ENCODE peak calls at places on chromosomes 3 and 15, in four cellular contexts. Q is tibial artery, X is fibroblast of lung, F is uterus. Y is an unnamed sample.

GRCh38 chr3:115922681-115923347 is 299.5 kb downstream of the GAP43 start:
- DNase-seq in Q (no peak), X (peak; percentile 66), F (no peak), Y (peak; percentile 84)

GRCh38 chr15:84991313-84991712 is 9.7 kb downstream of the PDE8A start:
- DNase-seq in Q (no peak), X (no peak), F (no peak), Y (no peak)

GRCh38 chr3:65545429-65545828 is 493.3 kb downstream of the MAGI1 start:
- DNase-seq in Q (no peak), X (peak; percentile 50), F (no peak), Y (no peak)

GRCh38 chr3:88957751-88958452 is 149.5 kb upstream of the EPHA3 start:
- DNase-seq in Q (no peak), X (peak; percentile 94), F (no peak), Y (no peak)

GRCh38 chr15:100718075-100718980 is 115.9 kb downstream of the ASB7 start:
- DNase-seq in Q (no peak), X (no peak), F (no peak), Y (no peak)

GRCh38 chr3:111859061-111859973 is at the start of gene PHLDB2:
- DNase-seq in Q (peak; percentile 83), X (peak; percentile 85), F (peak; percentile 84), Y (peak; percentile 96)

GRCh38 chr3:153165211-153165815 is 3.3 kb downstream of the RAP2B start:
- DNase-seq in Q (no peak), X (peak; percentile 12), F (no peak), Y (no peak)

GRCh38 chr3:170721563-170721962 is 135.7 kb upstream of the SLC7A14 start:
- DNase-seq in Q (no peak), X (no peak), F (no peak), Y (no peak)

GRCh38 chr15:73344051-73344450 is 24.7 kb downstream of the HCN4 start:
- DNase-seq in Q (no peak), X (peak; percentile 35), F (no peak), Y (no peak)

GRCh38 chr15:52523192-52523591 is 5.5 kb downstream of the MYO5A start:
- DNase-seq in Q (no peak), X (peak; percentile 94), F (no peak), Y (no peak)

GRCh38 chr3:70856414-70857162 is 544.1 kb upstream of the MDFIC2 start:
- DNase-seq in Q (no peak), X (peak; percentile 98), F (no peak), Y (no peak)

GRCh38 chr3:104920512-104920911 is 446.2 kb upstream of the ALCAM start:
- DNase-seq in Q (no peak), X (no peak), F (no peak), Y (no peak)

GRCh38 chr3:185519021-185519420 is 20.2 kb upstream of the TMEM41A start:
- DNase-seq in Q (no peak), X (no peak), F (no peak), Y (peak; percentile 46)

GRCh38 chr3:155386817-155387403 is 93.4 kb upstream of the STRIT1 start:
- DNase-seq in Q (no peak), X (no peak), F (no peak), Y (no peak)

GRCh38 chr3:126960604-126960995 is 22.3 kb upstream of the PLXNA1 start:
- DNase-seq in Q (no peak), X (no peak), F (no peak), Y (no peak)

GRCh38 chr3:122510878-122511481 is 3.8 kb downstream of the KPNA1 start:
- DNase-seq in Q (no peak), X (peak; percentile 3), F (no peak), Y (no peak)

GRCh38 chr15:56772868-56773639 is 39.7 kb upstream of the ZNF280D start:
- DNase-seq in Q (no peak), X (peak; percentile 67), F (no peak), Y (no peak)

GRCh38 chr3:172102123-172102882 is 62.9 kb downstream of the FNDC3B start:
- DNase-seq in Q (no peak), X (no peak), F (no peak), Y (no peak)

GRCh38 chr15:31387483-31388118 is 61.0 kb downstream of the KLF13 start:
- DNase-seq in Q (no peak), X (peak; percentile 44), F (no peak), Y (no peak)

GRCh38 chr15:36831125-36831914 is 251.9 kb downstream of the CDIN1 start:
- DNase-seq in Q (no peak), X (peak; percentile 83), F (no peak), Y (no peak)

GRCh38 chr3:175200391-175200790 is 341.3 kb downstream of the NAALADL2 start:
- DNase-seq in Q (no peak), X (peak; percentile 28), F (no peak), Y (no peak)

GRCh38 chr3:122660575-122660974 is 20.1 kb upstream of the PARP14 start:
- DNase-seq in Q (no peak), X (no peak), F (no peak), Y (peak; percentile 84)

GRCh38 chr3:149390772-149391212 is 13.3 kb upstream of the TM4SF1 start:
- DNase-seq in Q (no peak), X (peak; percentile 29), F (no peak), Y (no peak)

GRCh38 chr3:123159926-123160635 is 41.7 kb upstream of the SEC22A start:
- DNase-seq in Q (no peak), X (peak; percentile 54), F (no peak), Y (peak; percentile 32)

GRCh38 chr3:23888617-23889228 is 28.1 kb downstream of the NKIRAS1 start:
- DNase-seq in Q (no peak), X (peak; percentile 34), F (no peak), Y (no peak)

GRCh38 chr3:125356140-125357026 is 18.7 kb downstream of the ZNF148 start:
- DNase-seq in Q (no peak), X (no peak), F (no peak), Y (no peak)

GRCh38 chr15:64938192-64938591 is 26.5 kb downstream of the ANKDD1A start:
- DNase-seq in Q (no peak), X (peak; percentile 70), F (no peak), Y (no peak)

GRCh38 chr15:89667706-89667960 is 11.5 kb downstream of the PLIN1 start:
- DNase-seq in Q (no peak), X (no peak), F (no peak), Y (no peak)

GRCh38 chr3:184133840-184134745 is 1.1 kb upstream of the EIF2B5 start:
- DNase-seq in Q (peak; percentile 90), X (peak; percentile 83), F (peak; percentile 83), Y (peak; percentile 90)

GRCh38 chr15:75947117-75947516 is 43.4 kb downstream of the FBXO22 start:
- DNase-seq in Q (no peak), X (peak; percentile 86), F (no peak), Y (no peak)

GRCh38 chr3:183253364-183253960 is 409 bp downstream of the B3GNT5 start:
- DNase-seq in Q (peak; percentile 61), X (peak; percentile 60), F (peak; percentile 80), Y (peak; percentile 78)

GRCh38 chr3:30770387-30770786 is 124.1 kb downstream of the GADL1 start:
- DNase-seq in Q (peak; percentile 38), X (peak; percentile 96), F (peak; percentile 25), Y (no peak)

GRCh38 chr15:52137432-52138357 is 25.1 kb upstream of the BCL2L10 start:
- DNase-seq in Q (no peak), X (no peak), F (no peak), Y (peak; percentile 32)

GRCh38 chr15:67005294-67005996 is 60.0 kb upstream of the SMAD3 start:
- DNase-seq in Q (no peak), X (no peak), F (no peak), Y (no peak)

GRCh38 chr3:69384379-69384778 is 1.5 kb downstream of the FRMD4B start:
- DNase-seq in Q (no peak), X (no peak), F (no peak), Y (no peak)

GRCh38 chr3:71328917-71329316 is 254.6 kb downstream of the FOXP1 start:
- DNase-seq in Q (no peak), X (no peak), F (no peak), Y (no peak)

GRCh38 chr3:47412842-47413520 is 32.2 kb downstream of the PTPN23 start:
- DNase-seq in Q (no peak), X (no peak), F (no peak), Y (no peak)

GRCh38 chr3:194955546-194955945 is 269.9 kb downstream of the FAM43A start:
- DNase-seq in Q (no peak), X (no peak), F (no peak), Y (no peak)

GRCh38 chr3:166510382-166510781 is 673.2 kb upstream of the BCHE start:
- DNase-seq in Q (no peak), X (no peak), F (no peak), Y (peak; percentile 75)

GRCh38 chr15:83654379-83655236 is 685 bp downstream of the ADAMTSL3 start:
- DNase-seq in Q (peak; percentile 51), X (no peak), F (peak; percentile 45), Y (peak; percentile 87)

GRCh38 chr15:98850991-98851776 is 156.4 kb downstream of the PGPEP1L start:
- DNase-seq in Q (peak; percentile 76), X (peak; percentile 60), F (peak; percentile 78), Y (peak; percentile 93)
- H3K4me1 ChIP-seq in Q (peaks cover 84% of the 10 kb centered on the region), X (peaks cover 25% of the 10 kb centered on the region), F (peaks cover 18% of the 10 kb centered on the region), Y (peaks cover 18% of the 10 kb centered on the region)

GRCh38 chr15:26864664-26865191 is 2.1 kb upstream of the GABRA5 start:
- DNase-seq in Q (no peak), X (peak; percentile 40), F (no peak), Y (peak; percentile 85)
- TF ChIP-seq CTCF in Q (peak; percentile 28), X (peak; percentile 64), F (no peak), Y (peak; percentile 89)

GRCh38 chr15:68806220-68807105 is 14.2 kb downstream of the ANP32A start:
- DNase-seq in Q (peak; percentile 5), X (no peak), F (no peak), Y (peak; percentile 28)

GRCh38 chr15:68808770-68809169 is 11.9 kb downstream of the ANP32A start:
- DNase-seq in Q (no peak), X (no peak), F (no peak), Y (peak; percentile 39)

GRCh38 chr15:68809517-68809916 is 11.2 kb downstream of the ANP32A start:
- DNase-seq in Q (no peak), X (no peak), F (no peak), Y (no peak)

GRCh38 chr15:68808091-68808490 is 12.6 kb downstream of the ANP32A start:
- DNase-seq in Q (no peak), X (no peak), F (no peak), Y (no peak)

GRCh38 chr15:68807249-68807648 is 13.4 kb downstream of the ANP32A start:
- DNase-seq in Q (no peak), X (no peak), F (no peak), Y (peak; percentile 43)
- H3K4me1 ChIP-seq in Q (peaks cover 29% of the 10 kb centered on the region), X (no peaks in the 10 kb centered on the region), F (peaks cover 4% of the 10 kb centered on the region), Y (peaks cover 4% of the 10 kb centered on the region)

GRCh38 chr3:157542711-157543485 is 39.7 kb upstream of the VEPH1 start:
- DNase-seq in Q (peak; percentile 75), X (peak; percentile 79), F (no peak), Y (peak; percentile 89)
- TF ChIP-seq CTCF in Q (peak; percentile 8), X (peak; percentile 30), F (no peak), Y (peak; percentile 71)